ENCODE peak calls at places on chromosome 6, in five cellular contexts. Y is A549, O is K562, F is GM12878, X is SK-N-SH. K is an unnamed sample.

GRCh38 chr6:52552278-52552643 is 24.6 kb downstream of the TRAM2 start:
- DNase-seq in F (no peak), Y (no peak), O (no peak), X (no peak), K (no peak)

GRCh38 chr6:109632405-109632804 is 58.6 kb downstream of the AK9 start:
- DNase-seq in Y (no peak), X (no peak), O (no peak), F (no peak), K (no peak)

GRCh38 chr6:159533568-159533967 is 159.5 kb downstream of the SOD2 start:
- DNase-seq in Y (no peak), X (no peak), O (no peak), F (no peak), K (peak)

GRCh38 chr6:150320450-150320849 is 48.4 kb upstream of the IYD start:
- DNase-seq in O (peak), X (no peak), F (no peak), Y (no peak), K (no peak)

GRCh38 chr6:15343490-15344185 is 97.8 kb downstream of the JARID2 start:
- DNase-seq in O (no peak), Y (no peak), F (no peak), X (peak), K (no peak)

GRCh38 chr6:97674802-97675201 is 391.8 kb upstream of the MMS22L start:
- DNase-seq in X (no peak), F (no peak), O (no peak), Y (no peak), K (peak)

GRCh38 chr6:33927551-33927950 is 123.7 kb upstream of the MLN start:
- DNase-seq in X (no peak), O (no peak), Y (no peak), F (no peak), K (peak)

GRCh38 chr6:158840465-158840864 is 21.3 kb upstream of the EZR start:
- DNase-seq in O (no peak), X (no peak), Y (no peak), F (no peak), K (no peak)

GRCh38 chr6:132060591-132060990 is 109.4 kb upstream of the CCN2 start:
- DNase-seq in Y (no peak), F (no peak), O (no peak), X (no peak), K (peak)

GRCh38 chr6:111871725-111872520 is 1.3 kb downstream of the FYN start:
- DNase-seq in X (peak), O (peak), F (no peak), Y (peak), K (peak)

GRCh38 chr6:115362234-115362633 is 698.5 kb downstream of the FRK start:
- DNase-seq in F (no peak), O (no peak), X (no peak), Y (no peak), K (no peak)

GRCh38 chr6:127550403-127550802 is 26.6 kb upstream of the C6orf58 start:
- DNase-seq in O (no peak), F (no peak), Y (no peak), X (no peak), K (peak)

GRCh38 chr6:13404115-13404891 is 76.0 kb upstream of the TBC1D7 start:
- DNase-seq in X (no peak), O (no peak), Y (no peak), F (no peak), K (peak)

GRCh38 chr6:150848400-150848799 is 17.1 kb upstream of the MTHFD1L start:
- DNase-seq in X (no peak), F (no peak), O (no peak), Y (no peak), K (no peak)

GRCh38 chr6:166775180-166775922 is 148.3 kb upstream of the RPS6KA2 start:
- DNase-seq in O (peak), X (peak), F (no peak), Y (peak), K (peak)

GRCh38 chr6:3398755-3399671 is 57.8 kb downstream of the SLC22A23 start:
- DNase-seq in X (no peak), F (no peak), O (no peak), Y (no peak), K (no peak)

GRCh38 chr6:42349753-42350573 is 101.8 kb downstream of the TRERF1 start:
- DNase-seq in X (peak), F (no peak), O (no peak), Y (no peak), K (peak)

GRCh38 chr6:111113731-111114438 is 26.6 kb downstream of the SLC16A10 start:
- DNase-seq in X (peak), Y (no peak), O (no peak), F (no peak), K (peak)

GRCh38 chr6:148565931-148566663 is 180.7 kb upstream of the UST start:
- DNase-seq in O (no peak), F (no peak), Y (no peak), X (no peak), K (peak)

GRCh38 chr6:116556065-116556464 is 2.5 kb downstream of the CALHM4 start:
- DNase-seq in Y (no peak), O (no peak), F (no peak), X (no peak), K (peak)

GRCh38 chr6:170435766-170436165 is 117.3 kb downstream of the PSMB1 start:
- DNase-seq in X (no peak), Y (no peak), F (no peak), O (no peak), K (no peak)

GRCh38 chr6:35581633-35582032 is 68.9 kb upstream of the TULP1 start:
- DNase-seq in X (no peak), Y (no peak), O (no peak), F (no peak), K (peak)

GRCh38 chr6:149563203-149563927 is 2.8 kb upstream of the GINM1 start:
- DNase-seq in O (no peak), X (no peak), F (no peak), Y (peak), K (peak)

GRCh38 chr6:127176175-127176574 is 57.7 kb downstream of the RSPO3 start:
- DNase-seq in Y (no peak), F (no peak), X (no peak), O (no peak), K (no peak)

GRCh38 chr6:26086214-26086613 is 1.0 kb upstream of the HFE start:
- DNase-seq in F (no peak), Y (no peak), X (no peak), O (no peak), K (no peak)

GRCh38 chr6:166275714-166276166 is 32.5 kb downstream of the PRR18 start:
- DNase-seq in O (peak), Y (peak), X (peak), F (no peak), K (peak)

GRCh38 chr6:166530211-166531045 is 56.0 kb downstream of the RAMACL start:
- DNase-seq in X (no peak), Y (peak), F (no peak), O (no peak), K (no peak)

GRCh38 chr6:11143394-11144371 is 32.2 kb upstream of the ERVFRD-1 start:
- DNase-seq in F (no peak), X (no peak), O (peak), Y (peak), K (peak)

GRCh38 chr6:115133790-115134189 is 791.0 kb upstream of the HS3ST5 start:
- DNase-seq in Y (no peak), O (no peak), X (no peak), F (no peak), K (no peak)

DNA sequence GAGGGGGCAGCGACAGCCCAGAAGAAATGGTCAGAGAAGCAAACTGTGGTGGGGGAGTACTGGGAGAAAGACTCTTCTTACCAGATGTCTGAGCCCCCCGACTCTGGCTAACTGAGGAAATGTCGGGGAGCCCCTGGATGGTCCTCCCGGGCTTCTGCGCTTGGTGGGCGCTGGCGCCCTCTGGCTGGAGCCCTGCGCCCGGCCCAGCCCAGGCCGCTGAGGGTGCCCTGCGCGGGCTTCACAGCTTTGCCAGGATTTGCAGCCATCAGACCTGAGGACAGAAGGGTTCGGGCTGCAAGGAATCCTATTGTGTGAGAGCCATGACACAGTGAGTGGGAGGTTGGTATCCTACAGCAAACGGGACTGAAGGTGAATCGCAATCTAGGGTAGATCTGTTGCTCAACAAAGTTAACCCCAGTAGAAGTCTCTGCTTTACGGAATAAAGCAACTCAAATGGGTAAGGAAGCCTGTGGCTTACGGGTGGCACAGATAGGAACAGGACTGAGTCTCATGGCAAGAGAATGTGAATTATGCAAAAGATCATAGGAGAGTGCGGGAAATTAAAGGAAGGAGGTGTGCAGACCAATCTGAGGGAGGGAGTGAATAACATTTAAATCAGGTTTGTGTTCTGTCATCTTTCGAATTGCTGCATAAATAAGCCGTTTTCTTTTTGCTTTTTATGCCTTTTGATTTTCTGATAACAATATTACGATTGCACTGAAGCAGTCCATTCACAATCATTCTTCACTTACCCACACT is 719 bp upstream of the RCAN2 start:
- DNase-seq in Y (peak), O (peak), X (peak), F (no peak), K (peak)
- TF ChIP-seq RCOR1 in Y (no peak), O (no peak), X (no peak), F (no peak), K (no peak)

GRCh38 chr6:79301290-79301689 is 66.8 kb upstream of the HMGN3 start:
- DNase-seq in O (no peak), Y (no peak), X (no peak), F (no peak), K (no peak)
- TF ChIP-seq RCOR1 in O (no peak), Y (no peak), X (no peak), F (no peak), K (no peak)

GRCh38 chr6:43444601-43445000 is 10.7 kb downstream of the DLK2 start:
- DNase-seq in Y (no peak), O (no peak), X (peak), F (no peak), K (no peak)

GRCh38 chr6:43447604-43448003 is 7.7 kb downstream of the DLK2 start:
- DNase-seq in X (no peak), Y (no peak), O (no peak), F (no peak), K (no peak)

GRCh38 chr6:43442935-43443334 is 12.4 kb downstream of the DLK2 start:
- DNase-seq in Y (no peak), F (no peak), O (no peak), X (no peak), K (no peak)

GRCh38 chr6:43445576-43445975 is 9.8 kb downstream of the DLK2 start:
- DNase-seq in Y (no peak), X (no peak), F (no peak), O (no peak), K (no peak)

DNA sequence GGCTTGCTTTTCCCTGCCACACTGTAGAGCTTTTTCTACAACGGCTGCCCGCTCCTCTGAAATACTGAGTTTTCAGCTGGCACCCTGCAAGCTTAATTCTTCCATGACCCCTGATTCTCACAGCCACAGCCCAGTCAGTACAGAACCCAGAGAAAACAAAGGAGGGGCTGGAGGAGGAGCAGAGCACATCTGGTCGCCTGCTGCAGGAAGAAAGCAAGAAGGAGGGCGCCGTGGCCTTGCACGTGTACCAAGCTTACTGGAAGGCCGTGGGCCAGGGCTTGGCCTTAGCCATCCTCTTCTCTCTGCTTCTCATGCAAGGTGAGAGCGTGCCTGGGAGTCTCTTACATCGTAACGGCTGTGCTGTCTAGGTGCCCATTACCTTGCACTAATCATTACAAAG is 11.3 kb downstream of the DLK2 start:
- DNase-seq in F (no peak), O (no peak), Y (no peak), X (no peak), K (no peak)
- TF ChIP-seq RCOR1 in F (no peak), O (no peak), Y (no peak), X (no peak), K (no peak)

GRCh38 chr6:20853828-20854227 is 319.6 kb downstream of the CDKAL1 start:
- DNase-seq in Y (no peak), X (peak), O (no peak), F (no peak), K (no peak)
- TF ChIP-seq RCOR1 in Y (no peak), X (no peak), O (no peak), F (no peak), K (no peak)

GRCh38 chr6:29793796-29794195 is 33.8 kb upstream of the HLA-G start:
- DNase-seq in Y (no peak), O (no peak), X (no peak), F (no peak), K (no peak)
- TF ChIP-seq RCOR1 in Y (no peak), O (no peak), X (no peak), F (no peak), K (no peak)

DNA sequence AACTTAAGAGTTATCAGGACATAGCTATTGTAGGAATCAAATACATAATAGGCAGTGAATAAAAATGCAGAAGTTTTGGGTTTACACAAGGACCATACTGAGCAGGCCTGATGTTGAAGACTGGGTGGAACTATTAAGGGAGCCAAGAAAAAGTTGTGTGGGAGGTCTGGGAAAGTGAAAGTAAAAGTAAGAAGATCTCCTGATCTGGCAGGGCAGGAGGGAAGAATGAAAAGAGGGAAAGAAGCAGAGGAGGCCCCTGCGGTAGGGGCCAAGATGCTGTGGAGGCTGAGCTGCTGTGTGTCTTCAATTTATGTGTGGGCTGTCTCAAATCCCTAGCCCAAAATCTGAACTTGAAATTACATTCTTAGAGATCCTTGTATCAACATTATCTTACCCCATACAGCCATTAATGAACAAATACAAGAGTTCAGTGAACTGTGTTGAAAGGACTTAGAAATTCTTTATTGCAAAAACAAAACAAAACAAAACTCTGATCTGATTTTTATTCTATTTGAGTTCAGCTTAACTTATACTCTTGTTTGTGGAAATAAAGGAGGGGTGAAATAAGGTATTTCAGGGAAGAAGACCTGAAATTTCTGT is 1183.8 kb downstream of the HACE1 start:
- DNase-seq in F (no peak), O (no peak), Y (no peak), X (no peak), K (no peak)
- TF ChIP-seq RCOR1 in F (no peak), O (no peak), Y (no peak), X (no peak), K (no peak)

K was measured in IMR-90.